ENCODE peak calls at places on chromosome 17, in six cellular contexts. D is H4, Y is Caco-2, S is dermis blood vessel endothelial cell, K is ovary, B is keratinocyte. A is an unnamed sample.

GRCh38 chr17:64183815-64184397 is 54.0 kb upstream of the ERN1 start:
- DNase-seq in D (no peak), Y (no peak), S (peak), K (no peak), B (no peak), A (no peak)

GRCh38 chr17:55037828-55038227 is 69.3 kb downstream of the STXBP4 start:
- DNase-seq in D (no peak), Y (no peak), S (no peak), K (no peak), B (no peak), A (no peak)

GRCh38 chr17:75153854-75154194 is 488 bp downstream of the JPT1 start:
- DNase-seq in D (no peak), Y (peak), S (peak), K (peak), B (no peak), A (peak)

GRCh38 chr17:1031711-1032110 is 34.8 kb downstream of the TIMM22 start:
- DNase-seq in D (no peak), Y (no peak), S (no peak), K (peak), B (no peak), A (no peak)

GRCh38 chr17:44030482-44030881 is 15.7 kb upstream of the TMEM101 start:
- DNase-seq in D (no peak), Y (no peak), S (no peak), K (no peak), B (no peak), A (no peak)

GRCh38 chr17:11559601-11560000 is 38.7 kb upstream of the DNAH9 start:
- DNase-seq in D (no peak), Y (no peak), S (no peak), K (no peak), B (no peak), A (no peak)

GRCh38 chr17:79942011-79942405 is 93.7 kb downstream of the TBC1D16 start:
- DNase-seq in D (no peak), Y (no peak), S (no peak), K (peak), B (no peak), A (peak)

GRCh38 chr17:31391496-31391949 is at the start of gene RAB11FIP4:
- DNase-seq in D (no peak), Y (peak), S (no peak), K (no peak), B (no peak), A (no peak)

GRCh38 chr17:80129006-80129565 is 17.8 kb downstream of the EIF4A3 start:
- DNase-seq in D (no peak), Y (no peak), S (no peak), K (no peak), B (no peak), A (peak)

GRCh38 chr17:47603830-47604229 is 45.9 kb upstream of the KPNB1 start:
- DNase-seq in D (no peak), Y (no peak), S (no peak), K (no peak), B (no peak), A (no peak)

GRCh38 chr17:80762076-80762475 is 217.4 kb downstream of the RPTOR start:
- DNase-seq in D (no peak), Y (no peak), S (no peak), K (no peak), B (no peak), A (peak)

GRCh38 chr17:10083864-10084263 is 114.5 kb downstream of the GAS7 start:
- DNase-seq in D (no peak), Y (no peak), S (no peak), K (no peak), B (no peak), A (no peak)

GRCh38 chr17:6800422-6801027 is 24.5 kb downstream of the FBXO39 start:
- DNase-seq in D (no peak), Y (no peak), S (no peak), K (no peak), B (no peak), A (no peak)

GRCh38 chr17:7416323-7416722 is 3.8 kb upstream of the SPEM1 start:
- DNase-seq in D (no peak), Y (no peak), S (no peak), K (no peak), B (no peak), A (no peak)

GRCh38 chr17:72134560-72135399 is 14.0 kb downstream of the SOX9 start:
- DNase-seq in D (peak), Y (no peak), S (no peak), K (no peak), B (no peak), A (no peak)

GRCh38 chr17:59558039-59558438 is 7.4 kb upstream of the DHX40 start:
- DNase-seq in D (no peak), Y (no peak), S (no peak), K (no peak), B (no peak), A (no peak)

GRCh38 chr17:51563961-51564360 is 303.6 kb downstream of the UTP18 start:
- DNase-seq in D (no peak), Y (no peak), S (no peak), K (no peak), B (no peak), A (no peak)

GRCh38 chr17:50967795-50968194 is 101.6 kb upstream of the TOB1 start:
- DNase-seq in D (no peak), Y (no peak), S (no peak), K (no peak), B (no peak), A (no peak)

GRCh38 chr17:79044462-79044861 is 20.5 kb downstream of the C1QTNF1 start:
- DNase-seq in D (no peak), Y (no peak), S (no peak), K (no peak), B (no peak), A (peak)

GRCh38 chr17:50618300-50618699 is 16.4 kb upstream of the ABCC3 start:
- DNase-seq in D (no peak), Y (no peak), S (no peak), K (no peak), B (no peak), A (no peak)

GRCh38 chr17:46774108-46774737 is 44.3 kb downstream of the WNT3 start:
- DNase-seq in D (no peak), Y (no peak), S (no peak), K (no peak), B (no peak), A (peak)

GRCh38 chr17:66549312-66549705 is 246.9 kb downstream of the PRKCA start:
- DNase-seq in D (no peak), Y (no peak), S (no peak), K (no peak), B (no peak), A (no peak)

GRCh38 chr17:82449883-82450356 is 632 bp downstream of the CYBC1 start:
- DNase-seq in D (no peak), Y (no peak), S (no peak), K (no peak), B (no peak), A (no peak)

GRCh38 chr17:4933646-4934045 is 1.6 kb downstream of the GP1BA start:
- DNase-seq in D (no peak), Y (no peak), S (no peak), K (no peak), B (no peak), A (no peak)

GRCh38 chr17:41593306-41594095 is 6.8 kb upstream of the KRT14 start:
- DNase-seq in D (no peak), Y (no peak), S (no peak), K (no peak), B (no peak), A (no peak)

GRCh38 chr17:39219647-39220154 is 6.0 kb downstream of the STAC2 start:
- DNase-seq in D (no peak), Y (no peak), S (no peak), K (no peak), B (no peak), A (no peak)

GRCh38 chr17:17567631-17568030 is 23.9 kb downstream of the PEMT start:
- DNase-seq in D (no peak), Y (no peak), S (no peak), K (peak), B (no peak), A (no peak)

A was measured in mesenteric fat pad.